ENCODE peak calls at places on chromosomes 1 and 21, in seven cellular contexts. K, A, M, E, T, X and C are unnamed samples.
A peak's percentile ranks its signal among the peaks of the same experiment; 100 is the strongest.

GRCh38 chr1:33310702-33311101 is 10.2 kb downstream of the A3GALT2 start:
- DNase-seq in K (no peak), A (no peak), M (peak; percentile 26), E (no peak), T (no peak), X (no peak), C (no peak)

GRCh38 chr1:40273547-40274166 is 15.6 kb downstream of the ZMPSTE24 start:
- DNase-seq in K (no peak), A (no peak), M (no peak), E (no peak), T (no peak), X (no peak), C (no peak)

GRCh38 chr1:16718908-16719533 is 21.3 kb upstream of the RNU1-4 start:
- DNase-seq in K (peak; percentile 0), A (no peak), M (no peak), E (no peak), T (peak; percentile 52), X (peak; percentile 48), C (peak; percentile 76)

GRCh38 chr1:224616761-224617409 is 768 bp downstream of the CNIH3 start:
- DNase-seq in K (peak; percentile 14), A (no peak), M (no peak), E (no peak), T (no peak), X (no peak), C (no peak)

GRCh38 chr1:243542726-243543415 is 287.0 kb downstream of the SDCCAG8 start:
- DNase-seq in K (no peak), A (no peak), M (no peak), E (no peak), T (no peak), X (no peak), C (no peak)

GRCh38 chr1:25360596-25361581 is 22.8 kb downstream of the TMEM50A start:
- DNase-seq in K (peak; percentile 25), A (no peak), M (no peak), E (peak; percentile 87), T (no peak), X (no peak), C (no peak)

GRCh38 chr1:223515915-223516314 is 122.7 kb downstream of the CCDC185 start:
- DNase-seq in K (no peak), A (no peak), M (no peak), E (no peak), T (no peak), X (no peak), C (no peak)

GRCh38 chr1:221039616-221040015 is 160.4 kb downstream of the HLX start:
- DNase-seq in K (no peak), A (no peak), M (no peak), E (peak; percentile 75), T (no peak), X (no peak), C (no peak)

GRCh38 chr1:21652937-21653743 is 16.0 kb downstream of the RAP1GAP start:
- DNase-seq in K (no peak), A (no peak), M (no peak), E (no peak), T (no peak), X (no peak), C (no peak)

GRCh38 chr1:15937706-15938168 is 38.2 kb downstream of the ZBTB17 start:
- DNase-seq in K (no peak), A (no peak), M (peak; percentile 45), E (peak; percentile 66), T (no peak), X (no peak), C (no peak)

GRCh38 chr1:224873645-224874369 is 55.7 kb upstream of the DNAH14 start:
- DNase-seq in K (peak; percentile 30), A (no peak), M (no peak), E (peak; percentile 51), T (no peak), X (no peak), C (no peak)

GRCh38 chr1:8104278-8105236 is 78.4 kb upstream of the ERRFI1 start:
- DNase-seq in K (no peak), A (no peak), M (no peak), E (no peak), T (no peak), X (no peak), C (no peak)

GRCh38 chr1:198199105-198199504 is 42.3 kb downstream of the NEK7 start:
- DNase-seq in K (peak; percentile 38), A (no peak), M (no peak), E (no peak), T (no peak), X (no peak), C (no peak)

GRCh38 chr1:1024421-1025415 is 4.8 kb downstream of the AGRN start:
- DNase-seq in K (peak; percentile 77), A (no peak), M (peak; percentile 88), E (no peak), T (peak; percentile 74), X (no peak), C (no peak)

GRCh38 chr1:51643362-51643761 is 26.5 kb downstream of the OSBPL9 start:
- DNase-seq in K (no peak), A (no peak), M (no peak), E (no peak), T (no peak), X (no peak), C (no peak)

GRCh38 chr21:45740491-45741357 is 97.2 kb downstream of the PCBP3 start:
- DNase-seq in K (no peak), A (no peak), M (no peak), E (no peak), T (no peak), X (no peak), C (no peak)

GRCh38 chr1:115166531-115167091 is 77.3 kb upstream of the TSPAN2 start:
- DNase-seq in K (peak; percentile 59), A (no peak), M (no peak), E (peak; percentile 70), T (no peak), X (no peak), C (no peak)

GRCh38 chr1:24294757-24295371 is 24.3 kb upstream of the GRHL3 start:
- DNase-seq in K (peak; percentile 91), A (no peak), M (peak; percentile 15), E (no peak), T (no peak), X (peak; percentile 62), C (peak; percentile 84)

GRCh38 chr1:222310830-222311229 is 237.1 kb downstream of the HHIPL2 start:
- DNase-seq in K (no peak), A (peak; percentile 26), M (no peak), E (no peak), T (no peak), X (peak; percentile 64), C (no peak)

GRCh38 chr1:43608789-43609188 is 41.2 kb upstream of the KDM4A start:
- DNase-seq in K (no peak), A (no peak), M (no peak), E (no peak), T (no peak), X (no peak), C (no peak)

GRCh38 chr1:223748773-223749733 is 36.7 kb downstream of the CAPN2 start:
- DNase-seq in K (no peak), A (peak; percentile 75), M (peak; percentile 84), E (peak; percentile 45), T (peak; percentile 63), X (peak; percentile 80), C (peak; percentile 84)

GRCh38 chr1:31372051-31372450 is 825 bp downstream of the FABP3 start:
- DNase-seq in K (no peak), A (no peak), M (no peak), E (no peak), T (no peak), X (no peak), C (no peak)

GRCh38 chr1:37238376-37239224 is 204.3 kb upstream of the GRIK3 start:
- DNase-seq in K (peak; percentile 3), A (no peak), M (no peak), E (no peak), T (no peak), X (no peak), C (no peak)

GRCh38 chr1:78996791-78997190 is 9.7 kb downstream of the ADGRL4 start:
- DNase-seq in K (no peak), A (no peak), M (no peak), E (no peak), T (no peak), X (no peak), C (no peak)

DNA sequence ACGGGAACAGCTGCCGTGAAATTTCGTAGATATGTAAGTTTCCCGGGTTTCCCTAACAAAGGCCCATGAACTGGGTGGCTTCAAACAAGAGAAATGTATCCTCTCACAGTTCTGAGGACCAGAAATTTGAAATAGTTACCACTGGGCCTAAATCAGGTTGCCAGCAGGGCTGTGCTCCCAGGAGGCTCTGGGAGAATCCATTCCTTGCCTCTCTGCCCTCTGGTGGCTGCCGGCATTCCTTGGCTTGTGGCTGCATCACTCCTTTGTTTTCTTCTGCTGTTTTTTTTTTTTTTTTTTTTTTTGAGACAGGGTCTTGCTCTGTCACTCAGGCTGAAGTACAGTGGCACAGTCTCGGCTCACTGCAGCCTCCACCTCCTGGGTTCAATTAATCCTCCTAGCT is 23.7 kb downstream of the UMODL1 start:
- DNase-seq in K (no peak), A (no peak), M (no peak), E (no peak), T (no peak), X (no peak), C (no peak)
- TF ChIP-seq CTCF in K (no peak), A (no peak), M (no peak), E (no peak), T (no peak), X (no peak), C (no peak)

DNA sequence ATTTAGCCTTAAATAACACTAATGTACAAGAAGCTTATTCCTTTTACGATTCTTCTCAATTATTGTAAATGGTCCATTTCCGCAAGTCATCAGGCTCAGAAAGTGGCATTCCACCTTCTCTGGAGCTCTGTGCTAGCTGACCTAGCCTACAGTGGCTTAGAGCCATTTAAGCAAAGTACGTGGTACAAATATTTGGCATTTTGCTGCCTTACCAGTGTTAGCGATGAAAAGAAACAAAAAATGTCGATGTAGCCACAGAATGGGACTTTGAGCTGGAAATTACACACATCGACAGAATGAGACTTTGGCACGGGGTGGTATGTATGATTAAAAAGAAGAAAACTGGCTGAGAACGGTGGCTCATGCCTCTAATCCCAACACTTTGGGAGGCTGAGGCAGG is 26.1 kb downstream of the OVAAL start:
- DNase-seq in K (no peak), A (no peak), M (no peak), E (no peak), T (no peak), X (no peak), C (no peak)
- H3K4me3 ChIP-seq in K (no peak overlapping the region), A (no peak overlapping the region), M (no peak overlapping the region), E (no peak overlapping the region), T (no peak overlapping the region), X (no peak overlapping the region), C (no peak overlapping the region)

GRCh38 chr1:68213843-68214242 is 18.5 kb downstream of the WLS start:
- DNase-seq in K (peak; percentile 48), A (peak; percentile 65), M (no peak), E (peak; percentile 58), T (peak; percentile 67), X (peak; percentile 88), C (no peak)
- H3K27ac ChIP-seq in K (no peak overlapping the region), A (no peak overlapping the region), M (peak overlapping the region; percentile 37), E (peak overlapping the region; percentile 17), T (peak overlapping the region; percentile 21), X (no peak overlapping the region), C (peak overlapping the region; percentile 29)

DNA sequence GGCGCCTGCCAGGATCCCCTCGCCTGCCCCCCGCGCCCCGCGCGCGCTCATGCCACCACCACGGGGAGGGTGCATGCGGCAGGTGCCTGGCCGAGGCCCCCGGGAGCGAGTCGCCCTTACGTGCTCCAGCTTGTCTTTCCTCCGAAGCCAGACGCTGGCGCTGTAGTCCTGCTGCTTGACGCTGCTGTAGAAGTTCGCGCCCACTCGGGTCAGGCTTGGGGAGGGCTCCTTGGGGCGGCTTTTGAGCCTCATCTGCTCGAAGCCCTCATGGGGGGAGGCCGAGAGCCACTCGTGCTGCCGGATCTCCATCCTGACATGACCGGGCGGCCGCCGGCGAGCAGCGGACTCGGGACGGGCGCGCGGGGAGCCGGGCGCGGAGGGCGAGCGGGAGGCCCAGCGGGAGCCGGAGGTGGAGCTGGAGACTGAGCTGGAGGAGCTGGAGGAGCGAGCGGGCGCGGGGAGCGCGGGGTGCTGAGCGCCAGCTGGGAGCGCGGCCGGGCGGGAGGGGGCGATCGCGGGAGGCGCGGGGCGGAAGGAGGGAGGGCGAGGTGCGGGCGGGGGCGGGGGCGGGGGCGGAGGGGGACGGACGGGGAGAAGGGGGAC is 428 bp downstream of the PLD5 start:
- DNase-seq in K (peak; percentile 75), A (peak; percentile 20), M (peak; percentile 72), E (no peak), T (peak; percentile 50), X (no peak), C (peak; percentile 73)
- TF ChIP-seq CTCF in K (peak; percentile 58), A (no peak), M (no peak), E (no peak), T (no peak), X (no peak), C (no peak)